ENCODE peak calls at places on chromosomes 11 and 22, in ten cellular contexts. W, T, V, Z, I, B, F, J, X and G are unnamed samples. For H3K9me3, the result is how much of the 10 kb centered on the place peaks cover.

GRCh38 chr11:35752115-35752514 is 89.5 kb downstream of the TRIM44 start:
- ATAC-seq in F (no peak), V (no peak), W (no peak), X (no peak), B (no peak), T (no peak), I (no peak), J (no peak), Z (no peak), G (no peak)

GRCh38 chr11:92269021-92269420 is 44.4 kb downstream of the FAT3 start:
- ATAC-seq in I (no peak), X (peak), T (no peak), V (peak), F (no peak), B (peak), Z (peak), W (no peak), J (peak), G (no peak)

GRCh38 chr22:24516301-24516737 is 21.2 kb downstream of the UPB1 start:
- ATAC-seq in W (no peak), X (peak), J (peak), B (peak), F (no peak), V (peak), T (no peak), I (no peak), Z (no peak), G (peak)

GRCh38 chr11:43497144-43497543 is 138.4 kb downstream of the TTC17 start:
- ATAC-seq in F (peak), Z (no peak), J (no peak), T (no peak), I (peak), W (no peak), V (no peak), B (peak), X (no peak), G (no peak)

GRCh38 chr11:102534261-102534872 is 3.8 kb upstream of the MMP7 start:
- ATAC-seq in X (no peak), J (no peak), Z (no peak), B (peak), F (no peak), I (no peak), T (no peak), V (no peak), W (no peak), G (no peak)

GRCh38 chr11:12502950-12503579 is 125.7 kb downstream of the PARVA start:
- ATAC-seq in I (no peak), X (no peak), J (peak), Z (no peak), T (peak), W (peak), V (peak), B (peak), F (peak), G (no peak)

GRCh38 chr22:44473580-44473979 is 24.5 kb downstream of the RTL6 start:
- ATAC-seq in I (no peak), T (no peak), B (no peak), F (no peak), J (no peak), W (no peak), X (no peak), Z (no peak), V (no peak), G (no peak)

GRCh38 chr11:75288846-75289760 is 48.5 kb downstream of the TPBGL start:
- ATAC-seq in I (no peak), B (no peak), F (no peak), Z (no peak), J (no peak), W (no peak), V (no peak), X (no peak), T (no peak), G (peak)

GRCh38 chr22:30160926-30161546 is 80.8 kb downstream of the HORMAD2 start:
- ATAC-seq in T (no peak), W (no peak), X (no peak), B (no peak), J (no peak), F (no peak), Z (no peak), I (peak), V (no peak), G (no peak)

GRCh38 chr22:29037340-29037932 is 24.2 kb downstream of the C22orf31 start:
- ATAC-seq in F (no peak), V (peak), X (no peak), Z (no peak), I (no peak), W (no peak), T (no peak), J (no peak), B (no peak), G (no peak)

GRCh38 chr11:113261709-113262475 is 52.5 kb upstream of the TTC12 start:
- ATAC-seq in I (no peak), B (no peak), J (no peak), F (no peak), W (no peak), Z (no peak), V (no peak), X (no peak), T (peak), G (no peak)

GRCh38 chr22:33889748-33890147 is 30.5 kb downstream of the LARGE1 start:
- ATAC-seq in Z (no peak), J (no peak), W (no peak), B (no peak), T (no peak), X (no peak), F (no peak), I (no peak), V (no peak), G (no peak)

GRCh38 chr11:122033193-122033592 is 82.8 kb downstream of the BLID start:
- ATAC-seq in J (no peak), X (no peak), I (no peak), W (no peak), T (no peak), B (no peak), F (no peak), V (no peak), Z (no peak), G (no peak)

GRCh38 chr11:70806461-70807194 is 408.3 kb downstream of the CTTN start:
- ATAC-seq in I (no peak), Z (no peak), T (no peak), J (no peak), X (no peak), F (no peak), V (no peak), B (no peak), W (no peak), G (no peak)
- H3K9me3 ChIP-seq in I (under half), Z (under half), T (under half), J (under half), X (under half), F (under half), V (under half), B (under half), W (under half), G (under half)

DNA sequence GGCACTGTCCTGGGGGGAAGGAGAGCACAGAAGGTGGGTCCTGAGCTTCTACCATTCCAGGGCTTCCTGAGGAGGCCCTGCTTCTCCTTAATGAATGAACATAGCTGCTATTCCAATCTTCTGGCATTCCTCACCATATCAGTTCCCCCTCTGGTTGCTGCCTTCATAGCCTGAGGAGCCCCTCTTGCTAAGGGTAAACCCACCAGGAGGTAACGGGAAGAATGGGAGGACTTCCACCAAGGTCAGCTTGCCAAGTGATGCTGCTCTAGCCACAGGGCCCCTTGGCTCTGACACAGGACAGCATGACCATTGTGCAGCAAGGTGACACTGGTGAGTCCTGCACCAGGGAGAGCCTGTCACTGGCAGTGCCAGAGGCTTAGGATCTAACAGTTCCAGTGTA is 1022.5 kb downstream of the TBC1D22A start:
- ATAC-seq in B (no peak), W (no peak), T (no peak), V (no peak), X (no peak), Z (no peak), I (no peak), J (no peak), F (no peak), G (no peak)
- H3K9me3 ChIP-seq in B (under half), W (under half), T (under half), V (under half), X (under half), Z (under half), I (under half), J (under half), F (under half), G (under half)

GRCh38 chr22:49576241-49577141 is 251.2 kb downstream of the BRD1 start:
- ATAC-seq in F (no peak), W (no peak), I (no peak), T (no peak), X (no peak), B (no peak), J (no peak), V (no peak), Z (no peak), G (no peak)

GRCh38 chr22:49575703-49576081 is 252.0 kb downstream of the BRD1 start:
- ATAC-seq in T (no peak), B (no peak), J (peak), X (no peak), I (no peak), Z (no peak), F (no peak), V (no peak), W (no peak), G (no peak)

GRCh38 chr22:49574861-49575702 is 252.6 kb downstream of the BRD1 start:
- ATAC-seq in T (no peak), B (no peak), F (no peak), J (peak), V (no peak), I (no peak), W (no peak), X (peak), Z (no peak), G (no peak)

GRCh38 chr22:49573109-49573765 is 254.4 kb downstream of the BRD1 start:
- ATAC-seq in W (no peak), I (no peak), Z (no peak), J (no peak), B (no peak), X (no peak), T (no peak), F (no peak), V (no peak), G (no peak)

GRCh38 chr22:49574205-49574604 is 253.5 kb downstream of the BRD1 start:
- ATAC-seq in F (no peak), W (no peak), B (no peak), J (no peak), T (no peak), I (no peak), Z (no peak), X (no peak), V (no peak), G (no peak)
- H3K9me3 ChIP-seq in F (under half), W (under half), B (under half), J (under half), T (under half), I (under half), Z (under half), X (under half), V (under half), G (under half)

DNA sequence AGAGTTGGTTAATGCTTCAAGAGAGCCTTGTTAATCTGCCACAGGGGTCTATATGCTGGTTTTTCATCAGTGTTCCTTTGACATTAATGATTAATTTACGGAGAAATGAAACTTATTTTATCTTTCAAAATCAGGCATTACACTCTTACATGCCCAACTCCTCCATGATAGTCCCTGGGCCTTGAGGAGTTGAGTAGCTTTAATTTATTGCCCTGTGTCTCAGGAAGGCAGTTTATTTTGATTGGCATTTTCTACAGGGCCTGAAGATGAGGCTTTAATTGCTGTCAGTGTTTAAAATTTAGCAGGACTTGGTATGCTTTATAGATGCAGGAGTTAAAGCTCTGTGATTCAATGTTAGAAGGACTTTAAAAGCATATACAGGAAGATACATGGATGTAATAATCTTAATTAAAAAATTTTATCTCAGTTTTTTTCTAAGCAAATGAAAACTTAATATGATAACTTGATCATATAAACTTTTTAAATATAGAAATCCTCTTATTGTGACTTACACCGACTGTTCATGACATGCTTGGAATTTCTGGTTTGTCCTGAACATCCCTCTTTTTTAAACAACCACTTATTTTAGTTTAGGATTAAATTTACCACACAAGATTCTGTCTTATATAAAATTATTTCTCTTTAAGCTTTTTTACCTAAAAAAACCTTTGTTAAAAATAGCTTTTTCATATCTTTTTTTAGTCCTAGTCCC is 12.2 kb downstream of the GLYAT start:
- ATAC-seq in X (no peak), Z (no peak), I (no peak), W (no peak), V (no peak), J (no peak), T (no peak), B (no peak), F (no peak), G (no peak)
- H3K9me3 ChIP-seq in X (under half), Z (under half), I (under half), W (under half), V (under half), J (under half), T (under half), B (under half), F (under half), G (under half)

GRCh38 chr22:49599691-49600451 is 227.8 kb downstream of the BRD1 start:
- ATAC-seq in V (no peak), Z (no peak), W (no peak), F (no peak), X (no peak), I (no peak), J (no peak), B (no peak), T (no peak), G (no peak)
- H3K9me3 ChIP-seq in V (under half), Z (under half), W (under half), F (under half), X (under half), I (under half), J (under half), B (under half), T (under half), G (under half)

GRCh38 chr11:130798280-130798679 is 118.0 kb downstream of the SNX19 start:
- ATAC-seq in W (peak), V (peak), J (no peak), T (no peak), Z (no peak), F (no peak), X (no peak), I (no peak), B (peak), G (no peak)

GRCh38 chr11:130801287-130802146 is 114.8 kb downstream of the SNX19 start:
- ATAC-seq in J (no peak), B (no peak), T (no peak), V (no peak), W (peak), X (no peak), Z (no peak), F (no peak), I (no peak), G (no peak)

GRCh38 chr11:130802567-130802966 is 113.7 kb downstream of the SNX19 start:
- ATAC-seq in V (no peak), W (no peak), X (no peak), T (no peak), F (no peak), B (no peak), J (no peak), Z (no peak), I (no peak), G (no peak)

GRCh38 chr11:130796828-130797227 is 119.5 kb downstream of the SNX19 start:
- ATAC-seq in W (no peak), J (no peak), V (no peak), X (no peak), F (no peak), B (no peak), I (no peak), T (no peak), Z (no peak), G (no peak)

GRCh38 chr11:130798801-130799200 is 117.5 kb downstream of the SNX19 start:
- ATAC-seq in F (no peak), B (no peak), J (no peak), T (no peak), V (no peak), X (no peak), W (no peak), Z (no peak), I (no peak), G (no peak)
- H3K9me3 ChIP-seq in F (under half), B (under half), J (under half), T (under half), V (under half), X (under half), W (under half), Z (under half), I (under half), G (under half)

GRCh38 chr11:95137299-95137698 is 47.7 kb downstream of the ENDOD1 start:
- ATAC-seq in J (no peak), T (no peak), F (no peak), B (no peak), V (no peak), Z (no peak), I (no peak), X (no peak), W (no peak), G (no peak)
- H3K9me3 ChIP-seq in J (under half), T (under half), F (under half), B (under half), V (under half), Z (under half), I (under half), X (under half), W (under half), G (under half)

GRCh38 chr22:49551897-49552659 is 275.6 kb downstream of the BRD1 start:
- ATAC-seq in F (no peak), T (no peak), W (no peak), B (no peak), J (no peak), Z (no peak), I (no peak), X (no peak), V (no peak), G (no peak)

GRCh38 chr22:49554296-49554625 is 273.4 kb downstream of the BRD1 start:
- ATAC-seq in X (no peak), I (no peak), V (no peak), B (no peak), W (no peak), F (no peak), Z (no peak), J (no peak), T (no peak), G (no peak)

GRCh38 chr22:49554741-49555140 is 272.9 kb downstream of the BRD1 start:
- ATAC-seq in W (no peak), Z (no peak), I (no peak), F (no peak), T (no peak), J (peak), B (no peak), X (no peak), V (no peak), G (no peak)

GRCh38 chr22:49553076-49553475 is 274.6 kb downstream of the BRD1 start:
- ATAC-seq in T (no peak), X (no peak), Z (no peak), W (no peak), J (no peak), V (no peak), F (no peak), B (no peak), I (no peak), G (no peak)

DNA sequence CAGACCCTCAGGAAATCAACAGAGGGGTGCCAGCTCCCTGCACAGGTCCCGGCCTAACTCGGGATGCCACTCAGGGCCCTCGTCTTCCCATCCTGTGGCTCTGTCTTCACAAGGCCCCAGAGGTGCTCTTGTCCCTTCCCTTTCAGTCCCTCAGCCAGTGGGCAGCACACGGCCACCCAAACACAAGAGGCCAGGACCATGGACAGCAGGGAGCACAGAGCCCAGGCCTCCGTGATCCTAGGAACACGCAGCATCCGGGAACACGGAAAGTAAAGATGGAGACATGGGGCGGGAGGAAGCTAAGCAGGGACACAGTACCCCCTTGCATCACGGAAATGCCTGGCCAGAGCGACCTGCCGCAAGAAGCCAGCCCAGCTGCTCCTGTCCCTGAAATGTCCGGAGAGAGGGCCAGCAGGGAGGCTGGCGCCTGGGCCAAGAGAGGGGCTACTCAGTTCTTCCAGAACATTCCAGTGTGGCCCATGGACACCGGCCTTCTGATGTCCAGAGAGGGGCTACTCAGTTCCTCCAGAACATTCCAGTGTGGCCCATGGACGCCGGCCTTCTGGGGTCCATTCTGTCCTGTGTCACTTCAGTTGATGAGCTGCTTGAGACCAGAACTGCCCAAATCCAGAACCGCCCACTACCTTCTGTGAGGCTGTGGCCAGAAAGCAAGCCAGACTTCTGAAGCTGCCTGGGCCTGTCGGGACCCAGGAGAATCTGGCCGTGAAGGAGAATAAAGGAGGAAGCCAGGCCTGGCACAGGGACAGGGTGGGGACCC is 274.0 kb downstream of the BRD1 start:
- ATAC-seq in X (no peak), F (no peak), V (no peak), W (no peak), I (no peak), Z (no peak), T (no peak), B (no peak), J (no peak), G (no peak)
- H3K9me3 ChIP-seq in X (under half), F (under half), V (under half), W (under half), I (under half), Z (under half), T (under half), B (under half), J (under half), G (under half)